ENCODE peak calls at places on chromosome 21, in ten cellular contexts. One of them, this sample, is unnamed.

GRCh38 chr21:32698971-32699693 is 28.7 kb downstream of the SYNJ1 start:
- ATAC-seq in heart left ventricle: no peak
- ATAC-seq in right lobe of liver: no peak
- ATAC-seq in IMR-90: no peak
- ATAC-seq in upper lobe of left lung: no peak
- ATAC-seq in body of pancreas: no peak
- ATAC-seq in gastrocnemius medialis: no peak
- ATAC-seq in HepG2: no peak
- ATAC-seq in K562: no peak
- ATAC-seq in GM12878: no peak
- ATAC-seq in this sample: no peak

GRCh38 chr21:14739590-14739989 is 193.5 kb upstream of the SAMSN1 start:
- ATAC-seq in right lobe of liver: no peak
- ATAC-seq in body of pancreas: no peak
- ATAC-seq in IMR-90: no peak
- ATAC-seq in upper lobe of left lung: no peak
- ATAC-seq in heart left ventricle: no peak
- ATAC-seq in K562: no peak
- ATAC-seq in GM12878: no peak
- ATAC-seq in HepG2: no peak
- ATAC-seq in gastrocnemius medialis: no peak
- ATAC-seq in this sample: no peak

GRCh38 chr21:43604505-43605204 is 54.6 kb downstream of the HSF2BP start:
- ATAC-seq in K562: no peak
- ATAC-seq in upper lobe of left lung: no peak
- ATAC-seq in IMR-90: no peak
- ATAC-seq in body of pancreas: no peak
- ATAC-seq in HepG2: no peak
- ATAC-seq in heart left ventricle: peak
- ATAC-seq in GM12878: no peak
- ATAC-seq in gastrocnemius medialis: no peak
- ATAC-seq in right lobe of liver: no peak
- ATAC-seq in this sample: no peak

GRCh38 chr21:44020551-44020950 is 8.4 kb downstream of the TRAPPC10 start:
- ATAC-seq in heart left ventricle: no peak
- ATAC-seq in gastrocnemius medialis: no peak
- ATAC-seq in body of pancreas: no peak
- ATAC-seq in IMR-90: no peak
- ATAC-seq in upper lobe of left lung: no peak
- ATAC-seq in K562: no peak
- ATAC-seq in HepG2: no peak
- ATAC-seq in GM12878: no peak
- ATAC-seq in right lobe of liver: no peak
- ATAC-seq in this sample: no peak

GRCh38 chr21:27400045-27400444 is 433.2 kb upstream of the ADAMTS5 start:
- ATAC-seq in gastrocnemius medialis: no peak
- ATAC-seq in heart left ventricle: no peak
- ATAC-seq in upper lobe of left lung: no peak
- ATAC-seq in GM12878: no peak
- ATAC-seq in HepG2: no peak
- ATAC-seq in right lobe of liver: no peak
- ATAC-seq in IMR-90: no peak
- ATAC-seq in K562: no peak
- ATAC-seq in body of pancreas: no peak
- ATAC-seq in this sample: no peak

GRCh38 chr21:37435120-37435519 is 68.5 kb downstream of the DYRK1A start:
- ATAC-seq in right lobe of liver: peak
- ATAC-seq in upper lobe of left lung: peak
- ATAC-seq in K562: peak
- ATAC-seq in gastrocnemius medialis: peak
- ATAC-seq in heart left ventricle: peak
- ATAC-seq in IMR-90: peak
- ATAC-seq in HepG2: peak
- ATAC-seq in GM12878: peak
- ATAC-seq in body of pancreas: peak
- ATAC-seq in this sample: peak

GRCh38 chr21:26850116-26850643 is 5.0 kb upstream of the ADAMTS1 start:
- ATAC-seq in body of pancreas: no peak
- ATAC-seq in IMR-90: no peak
- ATAC-seq in HepG2: no peak
- ATAC-seq in right lobe of liver: no peak
- ATAC-seq in gastrocnemius medialis: no peak
- ATAC-seq in upper lobe of left lung: no peak
- ATAC-seq in heart left ventricle: no peak
- ATAC-seq in K562: peak
- ATAC-seq in GM12878: peak
- ATAC-seq in this sample: no peak

GRCh38 chr21:15051652-15052554 is 12.9 kb downstream of the NRIP1 start:
- ATAC-seq in K562: peak
- ATAC-seq in right lobe of liver: peak
- ATAC-seq in gastrocnemius medialis: peak
- ATAC-seq in GM12878: peak
- ATAC-seq in body of pancreas: peak
- ATAC-seq in IMR-90: peak
- ATAC-seq in upper lobe of left lung: no peak
- ATAC-seq in HepG2: peak
- ATAC-seq in heart left ventricle: peak
- ATAC-seq in this sample: no peak

GRCh38 chr21:37458669-37459276 is 92.2 kb downstream of the DYRK1A start:
- ATAC-seq in IMR-90: no peak
- ATAC-seq in body of pancreas: no peak
- ATAC-seq in heart left ventricle: peak
- ATAC-seq in gastrocnemius medialis: peak
- ATAC-seq in K562: peak
- ATAC-seq in HepG2: no peak
- ATAC-seq in upper lobe of left lung: no peak
- ATAC-seq in GM12878: no peak
- ATAC-seq in right lobe of liver: no peak
- ATAC-seq in this sample: no peak

GRCh38 chr21:40186036-40186435 is 318.8 kb downstream of the PCP4 start:
- ATAC-seq in HepG2: no peak
- ATAC-seq in IMR-90: no peak
- ATAC-seq in right lobe of liver: peak
- ATAC-seq in heart left ventricle: peak
- ATAC-seq in gastrocnemius medialis: no peak
- ATAC-seq in GM12878: no peak
- ATAC-seq in K562: no peak
- ATAC-seq in upper lobe of left lung: no peak
- ATAC-seq in body of pancreas: peak
- ATAC-seq in this sample: no peak

GRCh38 chr21:18832081-18832670 is 428.6 kb upstream of the TMPRSS15 start:
- ATAC-seq in body of pancreas: no peak
- ATAC-seq in heart left ventricle: no peak
- ATAC-seq in right lobe of liver: no peak
- ATAC-seq in gastrocnemius medialis: no peak
- ATAC-seq in IMR-90: no peak
- ATAC-seq in K562: no peak
- ATAC-seq in GM12878: no peak
- ATAC-seq in upper lobe of left lung: no peak
- ATAC-seq in HepG2: no peak
- ATAC-seq in this sample: no peak

GRCh38 chr21:26842976-26843911 is 2.0 kb downstream of the ADAMTS1 start:
- ATAC-seq in gastrocnemius medialis: peak
- ATAC-seq in heart left ventricle: peak
- ATAC-seq in IMR-90: peak
- ATAC-seq in upper lobe of left lung: peak
- ATAC-seq in right lobe of liver: peak
- ATAC-seq in K562: no peak
- ATAC-seq in HepG2: peak
- ATAC-seq in body of pancreas: peak
- ATAC-seq in GM12878: no peak
- ATAC-seq in this sample: peak

GRCh38 chr21:17462276-17462981 is 50.4 kb upstream of the CXADR start:
- ATAC-seq in heart left ventricle: no peak
- ATAC-seq in right lobe of liver: peak
- ATAC-seq in body of pancreas: peak
- ATAC-seq in K562: no peak
- ATAC-seq in IMR-90: no peak
- ATAC-seq in gastrocnemius medialis: no peak
- ATAC-seq in GM12878: no peak
- ATAC-seq in HepG2: peak
- ATAC-seq in upper lobe of left lung: no peak
- ATAC-seq in this sample: no peak

GRCh38 chr21:17460094-17460493 is 52.7 kb upstream of the CXADR start:
- ATAC-seq in IMR-90: no peak
- ATAC-seq in heart left ventricle: no peak
- ATAC-seq in upper lobe of left lung: no peak
- ATAC-seq in body of pancreas: no peak
- ATAC-seq in HepG2: no peak
- ATAC-seq in K562: no peak
- ATAC-seq in right lobe of liver: no peak
- ATAC-seq in gastrocnemius medialis: no peak
- ATAC-seq in GM12878: no peak
- ATAC-seq in this sample: no peak

GRCh38 chr21:17461014-17461413 is 51.8 kb upstream of the CXADR start:
- ATAC-seq in IMR-90: peak
- ATAC-seq in gastrocnemius medialis: peak
- ATAC-seq in right lobe of liver: peak
- ATAC-seq in upper lobe of left lung: no peak
- ATAC-seq in GM12878: no peak
- ATAC-seq in K562: no peak
- ATAC-seq in heart left ventricle: peak
- ATAC-seq in HepG2: no peak
- ATAC-seq in body of pancreas: no peak
- ATAC-seq in this sample: peak

GRCh38 chr21:17463441-17463840 is 49.4 kb upstream of the CXADR start:
- ATAC-seq in heart left ventricle: peak
- ATAC-seq in right lobe of liver: peak
- ATAC-seq in body of pancreas: no peak
- ATAC-seq in upper lobe of left lung: peak
- ATAC-seq in IMR-90: peak
- ATAC-seq in K562: peak
- ATAC-seq in gastrocnemius medialis: no peak
- ATAC-seq in GM12878: no peak
- ATAC-seq in HepG2: peak
- ATAC-seq in this sample: peak

GRCh38 chr21:17461582-17461981 is 51.3 kb upstream of the CXADR start:
- ATAC-seq in IMR-90: peak
- ATAC-seq in GM12878: no peak
- ATAC-seq in heart left ventricle: no peak
- ATAC-seq in HepG2: peak
- ATAC-seq in body of pancreas: no peak
- ATAC-seq in gastrocnemius medialis: no peak
- ATAC-seq in upper lobe of left lung: no peak
- ATAC-seq in K562: no peak
- ATAC-seq in right lobe of liver: peak
- ATAC-seq in this sample: no peak
- TF ChIP-seq POLR2A in IMR-90: no peak
- TF ChIP-seq POLR2A in GM12878: no peak
- TF ChIP-seq POLR2A in heart left ventricle: no peak
- TF ChIP-seq POLR2A in HepG2: no peak
- TF ChIP-seq POLR2A in body of pancreas: no peak
- TF ChIP-seq POLR2A in gastrocnemius medialis: no peak
- TF ChIP-seq POLR2A in upper lobe of left lung: no peak
- TF ChIP-seq POLR2A in K562: no peak
- TF ChIP-seq POLR2A in right lobe of liver: no peak
- TF ChIP-seq POLR2A in this sample: no peak

GRCh38 chr21:25735221-25735894 is 586 bp downstream of the GABPA start:
- ATAC-seq in body of pancreas: peak
- ATAC-seq in HepG2: peak
- ATAC-seq in upper lobe of left lung: peak
- ATAC-seq in GM12878: peak
- ATAC-seq in IMR-90: peak
- ATAC-seq in right lobe of liver: peak
- ATAC-seq in K562: peak
- ATAC-seq in heart left ventricle: peak
- ATAC-seq in gastrocnemius medialis: peak
- ATAC-seq in this sample: peak
- TF ChIP-seq POLR2A in body of pancreas: no peak
- TF ChIP-seq POLR2A in HepG2: peak
- TF ChIP-seq POLR2A in upper lobe of left lung: no peak
- TF ChIP-seq POLR2A in GM12878: peak
- TF ChIP-seq POLR2A in IMR-90: peak
- TF ChIP-seq POLR2A in right lobe of liver: peak
- TF ChIP-seq POLR2A in K562: peak
- TF ChIP-seq POLR2A in heart left ventricle: no peak
- TF ChIP-seq POLR2A in gastrocnemius medialis: no peak
- TF ChIP-seq POLR2A in this sample: peak

DNA sequence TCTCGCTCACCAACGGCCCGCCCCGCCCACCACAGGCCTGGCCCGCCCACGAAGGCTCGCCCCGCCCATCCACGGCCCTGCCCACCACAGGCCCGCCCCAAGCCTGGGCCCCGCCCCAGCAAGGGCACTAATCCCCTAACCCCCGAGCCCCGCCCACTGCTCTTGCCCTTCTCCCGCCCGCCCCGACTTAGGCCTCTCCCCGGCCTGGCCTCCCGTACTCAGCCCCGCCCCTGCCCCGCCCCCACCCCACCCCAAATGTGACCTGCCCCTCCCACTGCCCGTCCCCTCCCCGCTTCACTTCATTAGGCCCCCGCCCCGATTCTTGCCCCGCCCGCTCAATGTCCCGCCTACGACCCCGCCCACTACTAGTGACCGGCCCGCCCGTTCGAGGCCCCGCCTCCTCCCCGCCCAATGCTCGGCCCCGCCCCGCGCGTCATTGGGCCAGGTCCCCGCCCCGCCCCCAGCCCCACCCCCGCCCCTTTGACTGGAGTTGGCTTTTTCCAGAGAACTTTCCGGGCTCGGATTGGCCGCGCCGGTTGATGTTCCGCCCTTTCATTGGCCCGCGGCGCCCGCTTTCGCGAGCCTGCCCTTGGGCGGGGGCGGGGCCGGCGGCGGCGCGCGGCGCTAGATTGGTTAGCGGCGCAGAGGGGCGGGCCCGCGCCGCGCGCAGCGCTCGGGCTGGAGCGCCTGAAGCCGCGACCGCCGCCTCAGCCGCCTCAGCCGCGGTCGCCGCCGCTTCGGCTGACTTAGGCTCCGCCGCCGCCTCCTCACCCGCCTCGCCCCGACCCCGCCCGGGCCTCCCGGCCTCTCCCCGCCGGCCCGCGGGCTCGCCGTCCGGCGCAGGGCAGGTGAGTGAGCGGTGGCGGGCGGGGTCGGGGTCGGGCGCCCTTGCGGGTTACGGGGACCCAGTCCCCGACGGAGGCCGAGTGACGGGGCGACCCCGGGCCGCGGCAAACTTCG is at the start of gene PCBP3:
- ATAC-seq in K562: peak
- ATAC-seq in right lobe of liver: peak
- ATAC-seq in body of pancreas: peak
- ATAC-seq in upper lobe of left lung: peak
- ATAC-seq in gastrocnemius medialis: peak
- ATAC-seq in HepG2: no peak
- ATAC-seq in IMR-90: peak
- ATAC-seq in heart left ventricle: peak
- ATAC-seq in GM12878: peak
- ATAC-seq in this sample: peak
- TF ChIP-seq POLR2A in K562: no peak
- TF ChIP-seq POLR2A in right lobe of liver: peak
- TF ChIP-seq POLR2A in body of pancreas: no peak
- TF ChIP-seq POLR2A in upper lobe of left lung: peak
- TF ChIP-seq POLR2A in gastrocnemius medialis: peak
- TF ChIP-seq POLR2A in HepG2: no peak
- TF ChIP-seq POLR2A in IMR-90: peak
- TF ChIP-seq POLR2A in heart left ventricle: peak
- TF ChIP-seq POLR2A in GM12878: peak
- TF ChIP-seq POLR2A in this sample: peak

GRCh38 chr21:45294509-45295291 is 7.0 kb upstream of the POFUT2 start:
- ATAC-seq in HepG2: no peak
- ATAC-seq in upper lobe of left lung: peak
- ATAC-seq in IMR-90: peak
- ATAC-seq in body of pancreas: peak
- ATAC-seq in right lobe of liver: peak
- ATAC-seq in K562: no peak
- ATAC-seq in heart left ventricle: peak
- ATAC-seq in gastrocnemius medialis: peak
- ATAC-seq in GM12878: no peak
- ATAC-seq in this sample: peak
- TF ChIP-seq POLR2A in HepG2: no peak
- TF ChIP-seq POLR2A in upper lobe of left lung: peak
- TF ChIP-seq POLR2A in IMR-90: peak
- TF ChIP-seq POLR2A in body of pancreas: peak
- TF ChIP-seq POLR2A in right lobe of liver: no peak
- TF ChIP-seq POLR2A in K562: no peak
- TF ChIP-seq POLR2A in heart left ventricle: peak
- TF ChIP-seq POLR2A in gastrocnemius medialis: peak
- TF ChIP-seq POLR2A in GM12878: no peak
- TF ChIP-seq POLR2A in this sample: no peak

This sample was measured in gastroesophageal sphincter.